ENCODE peak calls at places on chromosome 14, in four cellular contexts. Y is GM12878, H is SK-N-SH, Z is K562. E is an unnamed sample.
A peak's percentile ranks its signal among the peaks of the same experiment; 100 is the strongest.

GRCh38 chr14:76780875-76781647 is 19.8 kb downstream of the VASH1 start:
- DNase-seq in Y (no peak), H (peak; percentile 63), Z (no peak), E (no peak)

GRCh38 chr14:103527408-103528157 is 1.4 kb upstream of the TRMT61A start:
- DNase-seq in Y (peak; percentile 67), H (no peak), Z (no peak), E (no peak)

GRCh38 chr14:51880810-51881580 is 20.6 kb downstream of the GNG2 start:
- DNase-seq in Y (no peak), H (no peak), Z (no peak), E (no peak)

GRCh38 chr14:21987937-21988336 is 314.3 kb upstream of the OR4E1 start:
- DNase-seq in Y (no peak), H (peak; percentile 11), Z (peak; percentile 10), E (no peak)

GRCh38 chr14:101591121-101591520 is 29.8 kb downstream of the DIO3 start:
- DNase-seq in Y (no peak), H (peak; percentile 9), Z (no peak), E (no peak)

GRCh38 chr14:51342226-51342625 is 102.2 kb downstream of the TMX1 start:
- DNase-seq in Y (no peak), H (no peak), Z (no peak), E (no peak)

GRCh38 chr14:81952917-81953316 is 419.3 kb upstream of the SEL1L start:
- DNase-seq in Y (no peak), H (no peak), Z (no peak), E (no peak)

GRCh38 chr14:74546416-74546815 is 52.9 kb downstream of the ISCA2 start:
- DNase-seq in Y (no peak), H (no peak), Z (no peak), E (no peak)

GRCh38 chr14:76784881-76785280 is 23.6 kb downstream of the VASH1 start:
- DNase-seq in Y (no peak), H (peak; percentile 92), Z (peak; percentile 92), E (peak; percentile 58)

GRCh38 chr14:54564799-54565235 is 2.1 kb upstream of the SAMD4A start:
- DNase-seq in Y (no peak), H (no peak), Z (no peak), E (no peak)

GRCh38 chr14:24398943-24399801 is at the start of gene NYNRIN:
- DNase-seq in Y (no peak), H (peak; percentile 87), Z (peak; percentile 83), E (no peak)

GRCh38 chr14:32457213-32457920 is 128.3 kb downstream of the AKAP6 start:
- DNase-seq in Y (no peak), H (peak; percentile 68), Z (no peak), E (no peak)

GRCh38 chr14:69685716-69686115 is 74.3 kb downstream of the SUSD6 start:
- DNase-seq in Y (no peak), H (no peak), Z (no peak), E (no peak)

GRCh38 chr14:99241314-99242035 is 30.5 kb downstream of the BCL11B start:
- DNase-seq in Y (no peak), H (no peak), Z (no peak), E (no peak)

GRCh38 chr14:75381642-75382041 is 46.2 kb upstream of the JDP2 start:
- DNase-seq in Y (no peak), H (no peak), Z (no peak), E (no peak)

GRCh38 chr14:68444449-68445168 is 348.3 kb downstream of the ZFP36L1 start:
- DNase-seq in Y (no peak), H (no peak), Z (no peak), E (no peak)

GRCh38 chr14:104600805-104601204 is 3.8 kb downstream of the TMEM179 start:
- DNase-seq in Y (no peak), H (peak; percentile 21), Z (no peak), E (no peak)

GRCh38 chr14:90023176-90023896 is 38.5 kb upstream of the KCNK13 start:
- DNase-seq in Y (no peak), H (no peak), Z (no peak), E (no peak)

GRCh38 chr14:41285193-41285748 is 321.4 kb upstream of the LRFN5 start:
- DNase-seq in Y (no peak), H (no peak), Z (no peak), E (peak; percentile 50)

GRCh38 chr14:51792819-51793218 is 67.6 kb upstream of the GNG2 start:
- DNase-seq in Y (no peak), H (no peak), Z (no peak), E (no peak)

GRCh38 chr14:57262117-57262516 is 6.6 kb downstream of the EXOC5 start:
- DNase-seq in Y (no peak), H (no peak), Z (no peak), E (no peak)

GRCh38 chr14:65333926-65334687 is 78.4 kb upstream of the FUT8 start:
- DNase-seq in Y (no peak), H (no peak), Z (no peak), E (no peak)

GRCh38 chr14:84312551-84312950 is 1217.4 kb upstream of the FLRT2 start:
- DNase-seq in Y (no peak), H (no peak), Z (no peak), E (no peak)

GRCh38 chr14:100237735-100238418 is 1.1 kb upstream of the YY1 start:
- DNase-seq in Y (no peak), H (peak; percentile 69), Z (no peak), E (peak; percentile 71)

GRCh38 chr14:75205586-75205985 is 29.2 kb upstream of the TMED10 start:
- DNase-seq in Y (no peak), H (no peak), Z (no peak), E (no peak)

GRCh38 chr14:93049867-93050331 is 65.8 kb downstream of the ITPK1 start:
- DNase-seq in Y (no peak), H (no peak), Z (no peak), E (no peak)

GRCh38 chr14:64723691-64724577 is 19.7 kb downstream of the PLEKHG3 start:
- DNase-seq in Y (no peak), H (no peak), Z (no peak), E (no peak)

GRCh38 chr14:70097576-70098256 is 91.0 kb downstream of the SLC8A3 start:
- DNase-seq in Y (no peak), H (no peak), Z (no peak), E (no peak)

GRCh38 chr14:90605430-90605829 is 208.6 kb downstream of the CALM1 start:
- DNase-seq in Y (no peak), H (no peak), Z (no peak), E (no peak)

GRCh38 chr14:91282954-91283645 is 38.6 kb upstream of the GPR68 start:
- DNase-seq in Y (no peak), H (no peak), Z (no peak), E (no peak)

GRCh38 chr14:71933026-71933587 is 878 bp downstream of the RGS6 start:
- DNase-seq in Y (no peak), H (no peak), Z (no peak), E (peak; percentile 48)

GRCh38 chr14:24079521-24080141 is 8.3 kb downstream of the CPNE6 start:
- DNase-seq in Y (no peak), H (peak; percentile 82), Z (no peak), E (no peak)

GRCh38 chr14:100810861-100811461 is 15.0 kb upstream of the MEG3 start:
- DNase-seq in Y (no peak), H (no peak), Z (no peak), E (no peak)

GRCh38 chr14:37888234-37888633 is 292.8 kb downstream of the TTC6 start:
- DNase-seq in Y (no peak), H (no peak), Z (no peak), E (no peak)

GRCh38 chr14:37890095-37890494 is 294.7 kb downstream of the TTC6 start:
- DNase-seq in Y (no peak), H (no peak), Z (no peak), E (no peak)

GRCh38 chr14:37894463-37894862 is 299.0 kb downstream of the TTC6 start:
- DNase-seq in Y (no peak), H (no peak), Z (no peak), E (no peak)

GRCh38 chr14:37889087-37889486 is 293.7 kb downstream of the TTC6 start:
- DNase-seq in Y (no peak), H (no peak), Z (no peak), E (no peak)
- TF ChIP-seq NRF1 in Y (no peak), H (no peak), Z (no peak), E (no peak)

DNA sequence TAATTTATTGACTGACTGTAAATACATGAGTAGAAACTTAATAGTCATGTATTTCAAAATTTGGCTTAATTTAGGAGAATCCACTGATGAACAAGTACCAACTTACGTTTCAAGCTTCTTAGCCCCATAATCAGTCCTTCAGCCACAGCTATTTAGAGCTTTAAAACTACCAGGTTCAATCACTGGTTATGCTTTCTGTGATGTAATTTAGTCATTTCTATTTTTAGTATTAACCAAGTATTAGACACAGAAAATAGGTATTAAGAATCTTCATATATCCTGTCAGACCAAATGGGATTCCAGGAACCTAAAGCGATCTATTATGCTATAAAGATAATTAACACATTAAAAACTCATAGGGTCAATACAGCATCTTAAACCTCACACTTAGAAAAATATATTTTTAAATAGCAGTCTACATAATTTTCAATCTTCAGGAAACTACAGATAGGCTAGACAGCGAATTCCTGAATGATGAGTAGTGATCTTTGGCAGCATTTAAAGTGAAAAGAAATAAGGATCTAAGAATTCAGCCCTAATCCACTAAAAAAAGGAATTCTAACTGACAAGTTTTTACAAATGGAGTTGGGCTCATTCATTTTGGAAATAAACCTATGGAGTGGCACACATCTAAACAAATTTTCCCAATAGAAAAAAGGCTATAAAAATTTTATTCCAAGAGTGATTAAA is 51.5 kb downstream of the ZC3H14 start:
- DNase-seq in Y (no peak), H (no peak), Z (no peak), E (no peak)
- TF ChIP-seq NRF1 in Y (no peak), H (no peak), Z (no peak), E (no peak)

GRCh38 chr14:105647784-105648608 is 121.6 kb downstream of the TMEM121 start:
- DNase-seq in Y (no peak), H (no peak), Z (no peak), E (no peak)
- TF ChIP-seq NRF1 in Y (no peak), H (no peak), Z (no peak), E (no peak)

DNA sequence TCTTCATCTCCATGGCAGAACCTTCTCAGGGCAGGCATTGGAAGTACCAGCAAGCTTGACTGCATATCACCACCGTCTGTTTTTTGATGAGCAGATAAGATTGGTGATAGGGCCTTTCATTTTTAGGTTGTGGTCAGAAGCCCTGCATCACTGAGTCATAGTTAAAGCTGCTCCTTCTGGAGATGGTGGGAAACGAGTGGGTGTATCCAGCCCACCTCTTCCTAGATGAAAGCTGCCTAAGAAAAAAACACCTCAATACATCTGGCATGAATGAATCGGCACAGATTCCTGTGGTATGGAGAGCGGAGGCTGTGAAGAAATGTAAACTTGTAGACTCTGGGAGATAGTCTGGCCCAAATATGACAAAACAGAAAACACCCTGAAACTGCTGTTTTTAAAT is 248.7 kb upstream of the EGLN3 start:
- DNase-seq in Y (no peak), H (no peak), Z (no peak), E (no peak)
- TF ChIP-seq NRF1 in Y (no peak), H (no peak), Z (no peak), E (no peak)

E was measured in H1.